ENCODE peak calls at places on chromosome 17, in five cellular contexts. One of them, this sample, is unnamed.

GRCh38 chr17:64780096-64781012 is 118.2 kb upstream of the SMURF2 start:
- DNase-seq in tibial nerve: no peak
- DNase-seq in fibroblast of lung: no peak
- DNase-seq in body of pancreas: peak; percentile 72
- DNase-seq in heart left ventricle: peak; percentile 51
- DNase-seq in this sample: peak; percentile 73

GRCh38 chr17:2053380-2054261 is 1.3 kb upstream of the HIC1 start:
- DNase-seq in tibial nerve: peak; percentile 73
- DNase-seq in fibroblast of lung: peak; percentile 77
- DNase-seq in body of pancreas: peak; percentile 70
- DNase-seq in heart left ventricle: peak; percentile 75
- DNase-seq in this sample: peak; percentile 73

GRCh38 chr17:64779344-64780095 is 117.4 kb upstream of the SMURF2 start:
- DNase-seq in tibial nerve: no peak
- DNase-seq in fibroblast of lung: no peak
- DNase-seq in body of pancreas: peak; percentile 33
- DNase-seq in heart left ventricle: no peak
- DNase-seq in this sample: no peak

GRCh38 chr17:2380225-2380922 is 20.5 kb downstream of the MNT start:
- DNase-seq in tibial nerve: no peak
- DNase-seq in fibroblast of lung: no peak
- DNase-seq in body of pancreas: no peak
- DNase-seq in heart left ventricle: no peak
- DNase-seq in this sample: no peak

GRCh38 chr17:27747462-27748359 is 52.6 kb downstream of the NOS2 start:
- DNase-seq in tibial nerve: no peak
- DNase-seq in fibroblast of lung: no peak
- DNase-seq in body of pancreas: no peak
- DNase-seq in heart left ventricle: no peak
- DNase-seq in this sample: no peak

GRCh38 chr17:64126918-64127317 is 3.0 kb downstream of the ERN1 start:
- DNase-seq in tibial nerve: no peak
- DNase-seq in fibroblast of lung: no peak
- DNase-seq in body of pancreas: no peak
- DNase-seq in heart left ventricle: no peak
- DNase-seq in this sample: no peak

GRCh38 chr17:8875957-8876356 is 8.5 kb upstream of the PIK3R6 start:
- DNase-seq in tibial nerve: no peak
- DNase-seq in fibroblast of lung: peak; percentile 6
- DNase-seq in body of pancreas: no peak
- DNase-seq in heart left ventricle: no peak
- DNase-seq in this sample: no peak

GRCh38 chr17:21460358-21460757 is 84.2 kb downstream of the KCNJ12 start:
- DNase-seq in tibial nerve: peak; percentile 27
- DNase-seq in fibroblast of lung: peak; percentile 93
- DNase-seq in body of pancreas: no peak
- DNase-seq in heart left ventricle: no peak
- DNase-seq in this sample: no peak

GRCh38 chr17:64773836-64774761 is 112.0 kb upstream of the SMURF2 start:
- DNase-seq in tibial nerve: no peak
- DNase-seq in fibroblast of lung: peak; percentile 57
- DNase-seq in body of pancreas: peak; percentile 91
- DNase-seq in heart left ventricle: no peak
- DNase-seq in this sample: no peak

GRCh38 chr17:79934653-79934970 is 95.4 kb upstream of the CBX4 start:
- DNase-seq in tibial nerve: no peak
- DNase-seq in fibroblast of lung: no peak
- DNase-seq in body of pancreas: no peak
- DNase-seq in heart left ventricle: no peak
- DNase-seq in this sample: no peak

GRCh38 chr17:49414271-49414621 is 436 bp downstream of the PHB1 start:
- DNase-seq in tibial nerve: no peak
- DNase-seq in fibroblast of lung: no peak
- DNase-seq in body of pancreas: no peak
- DNase-seq in heart left ventricle: no peak
- DNase-seq in this sample: no peak

GRCh38 chr17:60745544-60745943 is 67.9 kb downstream of the BCAS3 start:
- DNase-seq in tibial nerve: no peak
- DNase-seq in fibroblast of lung: peak; percentile 50
- DNase-seq in body of pancreas: no peak
- DNase-seq in heart left ventricle: no peak
- DNase-seq in this sample: no peak

GRCh38 chr17:3667366-3668278 is 756 bp downstream of the TAX1BP3 start:
- DNase-seq in tibial nerve: peak; percentile 66
- DNase-seq in fibroblast of lung: peak; percentile 93
- DNase-seq in body of pancreas: peak; percentile 87
- DNase-seq in heart left ventricle: peak; percentile 96
- DNase-seq in this sample: peak; percentile 85

GRCh38 chr17:73291260-73291801 is 20.5 kb downstream of the CDC42EP4 start:
- DNase-seq in tibial nerve: peak; percentile 75
- DNase-seq in fibroblast of lung: peak; percentile 95
- DNase-seq in body of pancreas: peak; percentile 66
- DNase-seq in heart left ventricle: peak; percentile 90
- DNase-seq in this sample: peak; percentile 86

GRCh38 chr17:6455321-6455705 is 11.1 kb downstream of the PIMREG start:
- DNase-seq in tibial nerve: no peak
- DNase-seq in fibroblast of lung: peak; percentile 28
- DNase-seq in body of pancreas: peak; percentile 23
- DNase-seq in heart left ventricle: peak; percentile 23
- DNase-seq in this sample: no peak

GRCh38 chr17:19238167-19238505 is 970 bp downstream of the EPN2 start:
- DNase-seq in tibial nerve: no peak
- DNase-seq in fibroblast of lung: no peak
- DNase-seq in body of pancreas: peak; percentile 62
- DNase-seq in heart left ventricle: peak; percentile 69
- DNase-seq in this sample: peak; percentile 32

GRCh38 chr17:38550661-38551060 is 55.1 kb downstream of the SRCIN1 start:
- DNase-seq in tibial nerve: no peak
- DNase-seq in fibroblast of lung: peak; percentile 33
- DNase-seq in body of pancreas: peak; percentile 43
- DNase-seq in heart left ventricle: peak; percentile 79
- DNase-seq in this sample: peak; percentile 76

GRCh38 chr17:77160032-77160876 is 19.5 kb downstream of the SEC14L1 start:
- DNase-seq in tibial nerve: no peak
- DNase-seq in fibroblast of lung: no peak
- DNase-seq in body of pancreas: no peak
- DNase-seq in heart left ventricle: no peak
- DNase-seq in this sample: no peak

GRCh38 chr17:74671031-74671771 is 41.5 kb downstream of the CD300LF start:
- DNase-seq in tibial nerve: peak; percentile 62
- DNase-seq in fibroblast of lung: peak; percentile 71
- DNase-seq in body of pancreas: peak; percentile 74
- DNase-seq in heart left ventricle: peak; percentile 83
- DNase-seq in this sample: peak; percentile 75

GRCh38 chr17:27756467-27757371 is 43.6 kb downstream of the NOS2 start:
- DNase-seq in tibial nerve: peak; percentile 55
- DNase-seq in fibroblast of lung: peak; percentile 48
- DNase-seq in body of pancreas: peak; percentile 73
- DNase-seq in heart left ventricle: peak; percentile 38
- DNase-seq in this sample: peak; percentile 42

GRCh38 chr17:352421-353212 is at the start of gene RPH3AL:
- DNase-seq in tibial nerve: no peak
- DNase-seq in fibroblast of lung: no peak
- DNase-seq in body of pancreas: peak; percentile 95
- DNase-seq in heart left ventricle: peak; percentile 68
- DNase-seq in this sample: peak; percentile 39

GRCh38 chr17:73388578-73388905 is 76.7 kb upstream of the CDC42EP4 start:
- DNase-seq in tibial nerve: no peak
- DNase-seq in fibroblast of lung: no peak
- DNase-seq in body of pancreas: no peak
- DNase-seq in heart left ventricle: no peak
- DNase-seq in this sample: no peak

GRCh38 chr17:62824290-62825135 is 16.4 kb upstream of the MARCHF10 start:
- DNase-seq in tibial nerve: no peak
- DNase-seq in fibroblast of lung: peak; percentile 78
- DNase-seq in body of pancreas: no peak
- DNase-seq in heart left ventricle: no peak
- DNase-seq in this sample: no peak

GRCh38 chr17:64626827-64627226 is 35.3 kb downstream of the SMURF2 start:
- DNase-seq in tibial nerve: no peak
- DNase-seq in fibroblast of lung: no peak
- DNase-seq in body of pancreas: no peak
- DNase-seq in heart left ventricle: no peak
- DNase-seq in this sample: no peak

GRCh38 chr17:81890447-81891302 is 711 bp downstream of the ALYREF start:
- DNase-seq in tibial nerve: no peak
- DNase-seq in fibroblast of lung: no peak
- DNase-seq in body of pancreas: no peak
- DNase-seq in heart left ventricle: no peak
- DNase-seq in this sample: no peak

GRCh38 chr17:30095507-30096244 is 20.9 kb upstream of the NSRP1 start:
- DNase-seq in tibial nerve: peak; percentile 47
- DNase-seq in fibroblast of lung: peak; percentile 79
- DNase-seq in body of pancreas: no peak
- DNase-seq in heart left ventricle: no peak
- DNase-seq in this sample: no peak

GRCh38 chr17:413706-414440 is 61.3 kb upstream of the RPH3AL start:
- DNase-seq in tibial nerve: no peak
- DNase-seq in fibroblast of lung: no peak
- DNase-seq in body of pancreas: no peak
- DNase-seq in heart left ventricle: no peak
- DNase-seq in this sample: no peak

GRCh38 chr17:74037320-74037719 is 166.2 kb upstream of the RPL38 start:
- DNase-seq in tibial nerve: no peak
- DNase-seq in fibroblast of lung: no peak
- DNase-seq in body of pancreas: no peak
- DNase-seq in heart left ventricle: no peak
- DNase-seq in this sample: no peak

GRCh38 chr17:48799069-48799710 is 17.8 kb downstream of the TTLL6 start:
- DNase-seq in tibial nerve: no peak
- DNase-seq in fibroblast of lung: no peak
- DNase-seq in body of pancreas: no peak
- DNase-seq in heart left ventricle: no peak
- DNase-seq in this sample: no peak

GRCh38 chr17:83144421-83145357 is 65.3 kb downstream of the METRNL start:
- DNase-seq in tibial nerve: peak; percentile 50
- DNase-seq in fibroblast of lung: peak; percentile 43
- DNase-seq in body of pancreas: no peak
- DNase-seq in heart left ventricle: no peak
- DNase-seq in this sample: peak; percentile 79

GRCh38 chr17:82505296-82505695 is 14.2 kb upstream of the FOXK2 start:
- DNase-seq in tibial nerve: no peak
- DNase-seq in fibroblast of lung: no peak
- DNase-seq in body of pancreas: no peak
- DNase-seq in heart left ventricle: no peak
- DNase-seq in this sample: no peak

GRCh38 chr17:50267074-50267841 is 7.0 kb upstream of the TMEM92 start:
- DNase-seq in tibial nerve: no peak
- DNase-seq in fibroblast of lung: peak; percentile 57
- DNase-seq in body of pancreas: no peak
- DNase-seq in heart left ventricle: no peak
- DNase-seq in this sample: peak; percentile 62

GRCh38 chr17:78817123-78817522 is 23.5 kb downstream of the USP36 start:
- DNase-seq in tibial nerve: no peak
- DNase-seq in fibroblast of lung: no peak
- DNase-seq in body of pancreas: no peak
- DNase-seq in heart left ventricle: no peak
- DNase-seq in this sample: no peak
- TF ChIP-seq CTCF in tibial nerve: no peak
- TF ChIP-seq CTCF in fibroblast of lung: no peak
- TF ChIP-seq CTCF in body of pancreas: no peak
- TF ChIP-seq CTCF in heart left ventricle: no peak
- TF ChIP-seq CTCF in this sample: no peak

DNA sequence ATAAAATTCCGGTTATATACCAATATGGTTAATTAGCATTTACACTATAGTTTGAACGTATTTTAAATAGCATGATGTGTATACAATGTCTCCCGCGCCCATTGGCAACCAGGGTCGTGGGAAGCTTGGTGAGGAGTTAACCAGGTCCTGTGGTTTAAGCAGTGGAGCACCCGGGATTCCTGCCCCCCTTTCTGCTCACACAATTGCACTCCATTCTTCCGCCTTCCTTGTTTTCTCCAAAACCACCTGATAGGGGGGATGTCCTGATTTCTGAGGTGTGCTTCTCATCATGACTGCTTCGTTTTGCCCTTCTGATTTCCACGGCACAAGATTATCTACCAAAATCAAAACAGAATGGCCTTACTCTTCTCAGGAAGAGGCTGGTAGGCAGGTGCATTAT is 35.8 kb downstream of the WIPI1 start:
- DNase-seq in tibial nerve: no peak
- DNase-seq in fibroblast of lung: no peak
- DNase-seq in body of pancreas: no peak
- DNase-seq in heart left ventricle: no peak
- DNase-seq in this sample: no peak
- H3K36me3 ChIP-seq in tibial nerve: peaks cover 15% of the 10 kb centered on the region
- H3K36me3 ChIP-seq in fibroblast of lung: peaks cover 11% of the 10 kb centered on the region
- H3K36me3 ChIP-seq in body of pancreas: no peaks in the 10 kb centered on the region
- H3K36me3 ChIP-seq in heart left ventricle: peaks cover 75% of the 10 kb centered on the region
- H3K36me3 ChIP-seq in this sample: peaks cover 74% of the 10 kb centered on the region

DNA sequence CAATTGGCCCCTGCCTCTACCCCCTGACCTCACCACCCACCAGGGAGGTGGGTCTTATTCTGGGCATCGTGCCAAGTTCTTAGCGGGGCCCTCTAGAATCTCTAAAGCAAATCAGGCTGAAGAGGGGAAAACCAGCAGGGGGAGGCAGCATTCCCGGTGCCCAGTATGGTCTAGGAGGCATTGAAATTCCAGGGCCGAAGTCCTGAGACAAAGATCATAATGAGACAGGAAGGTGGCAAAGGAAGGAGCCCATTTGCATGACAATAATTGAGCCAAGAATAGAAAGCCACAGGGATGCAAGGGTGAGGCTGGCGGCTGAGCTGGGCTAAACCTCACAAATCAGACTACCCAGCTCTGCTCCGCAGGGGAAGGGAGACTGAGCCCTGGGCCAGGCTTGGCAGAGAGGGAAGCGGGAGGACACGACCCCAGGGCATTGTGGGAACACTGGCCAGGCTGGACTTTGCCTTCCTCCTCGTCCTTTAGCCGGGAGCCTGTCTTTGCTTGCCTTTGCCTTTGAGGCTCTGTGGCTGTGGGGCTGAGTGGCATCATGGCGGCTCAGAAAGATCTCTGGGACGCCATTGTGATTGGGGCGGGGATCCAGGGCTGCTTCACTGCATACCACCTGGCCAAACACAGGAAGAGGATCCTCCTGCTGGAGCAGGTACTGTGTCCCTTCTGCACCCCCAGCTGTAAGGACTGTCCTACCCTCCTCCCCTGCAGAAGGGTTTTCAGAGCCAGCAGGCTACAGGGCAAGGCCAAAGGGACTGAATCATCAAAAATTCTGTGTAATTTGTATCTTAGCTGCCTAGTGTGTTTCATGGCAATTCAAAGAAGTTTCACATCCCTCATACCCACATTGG is at the start of gene PIPOX:
- DNase-seq in tibial nerve: no peak
- DNase-seq in fibroblast of lung: peak; percentile 59
- DNase-seq in body of pancreas: peak; percentile 43
- DNase-seq in heart left ventricle: no peak
- DNase-seq in this sample: no peak
- H3K27ac ChIP-seq in tibial nerve: peak within 1 kb of the TSS; percentile 3
- H3K27ac ChIP-seq in fibroblast of lung: no peak within 1 kb of the TSS
- H3K27ac ChIP-seq in body of pancreas: no peak within 1 kb of the TSS
- H3K27ac ChIP-seq in heart left ventricle: no peak within 1 kb of the TSS
- H3K27ac ChIP-seq in this sample: no peak within 1 kb of the TSS

DNA sequence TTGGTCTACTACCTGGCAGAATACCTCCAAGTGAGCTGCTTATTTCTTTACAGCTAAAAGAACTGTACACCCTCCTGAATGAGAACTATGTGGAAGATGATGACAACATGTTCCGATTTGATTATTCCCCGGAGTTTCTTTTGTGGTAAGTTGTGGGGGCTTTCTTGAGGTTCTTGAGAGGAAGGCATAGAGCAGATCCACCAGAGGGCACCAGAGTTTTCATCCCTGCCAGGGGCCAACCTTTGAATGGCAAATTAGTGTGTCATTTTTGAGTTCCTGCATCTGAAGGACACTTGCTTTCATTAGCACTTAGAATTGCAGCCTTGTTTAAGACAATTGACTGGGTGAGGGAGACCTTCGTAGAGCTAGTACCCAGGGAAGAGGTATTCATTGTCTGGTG is 35.0 kb downstream of the NMT1 start:
- DNase-seq in tibial nerve: no peak
- DNase-seq in fibroblast of lung: peak; percentile 48
- DNase-seq in body of pancreas: no peak
- DNase-seq in heart left ventricle: no peak
- DNase-seq in this sample: no peak
- TF ChIP-seq CTCF in tibial nerve: peak; percentile 30
- TF ChIP-seq CTCF in fibroblast of lung: peak; percentile 67
- TF ChIP-seq CTCF in body of pancreas: no peak
- TF ChIP-seq CTCF in heart left ventricle: peak; percentile 52
- TF ChIP-seq CTCF in this sample: peak; percentile 14